ENCODE peak calls at places on chromosomes 4 and X, in five cellular contexts. E, V, S, T and Y are unnamed samples.

GRCh38 chr4:18366762-18367358 is 345.3 kb upstream of the LCORL start:
- DNase-seq in E (no peak), V (no peak), S (peak), T (peak), Y (peak)

GRCh38 chr4:95268819-95269565 is 279.8 kb downstream of the UNC5C start:
- DNase-seq in E (no peak), V (no peak), S (no peak), T (peak), Y (peak)

GRCh38 chr4:102438396-102438795 is 62.8 kb upstream of the NFKB1 start:
- DNase-seq in E (no peak), V (no peak), S (no peak), T (no peak), Y (peak)

GRCh38 chr4:43369036-43369594 is 476.6 kb downstream of the GRXCR1 start:
- DNase-seq in E (no peak), V (no peak), S (no peak), T (no peak), Y (no peak)

GRCh38 chr4:109816082-109816442 is 500 bp downstream of the GAR1 start:
- DNase-seq in E (peak), V (no peak), S (no peak), T (no peak), Y (peak)

GRCh38 chr4:123198706-123199105 is 197.9 kb upstream of the SPRY1 start:
- DNase-seq in E (no peak), V (no peak), S (no peak), T (no peak), Y (no peak)

GRCh38 chrX:74458738-74459137 is 37.4 kb downstream of the SLC16A2 start:
- DNase-seq in E (no peak), V (peak), S (no peak), T (no peak), Y (peak)

GRCh38 chrX:50903387-50904027 is 7.0 kb upstream of the BMP15 start:
- DNase-seq in E (peak), V (peak), S (peak), T (peak), Y (peak)

GRCh38 chr4:20248155-20248558 is 3.5 kb upstream of the SLIT2 start:
- DNase-seq in E (peak), V (peak), S (peak), T (peak), Y (peak)

GRCh38 chr4:125735107-125735506 is 420.4 kb downstream of the FAT4 start:
- DNase-seq in E (peak), V (peak), S (no peak), T (no peak), Y (peak)

GRCh38 chr4:21387683-21388082 is 560.9 kb downstream of the KCNIP4 start:
- DNase-seq in E (no peak), V (no peak), S (no peak), T (no peak), Y (no peak)